ENCODE peak calls at places on chromosomes 3 and 15, in seven cellular contexts. P is non-pigmented ciliary epithelial cell; E is stimulated activated CD4-positive, alpha-beta T cell treated with anti-CD3 and anti-CD28 coated beads, Interleukin-1b, Interleukin-23, amount 100 ng/mL, for 48 hours; N is stimulated activated CD8-positive, alpha-beta memory T cell treated with anti-CD3 and anti-CD28 coated beads, Interleukin-12 subunit alpha, Interleukin-12 subunit beta, amount 100 ng/mL, for 1 hour; Z is neural progenitor cell; R is progenitor cell of endocrine pancreas; D is GM12865. O is an unnamed sample.

GRCh38 chr3:59559721-59560514 is 510.1 kb upstream of the CFAP20DC start:
- DNase-seq in R (no peak), D (no peak), N (no peak), P (peak; percentile 98), E (peak; percentile 49), Z (peak; percentile 25), O (no peak)

GRCh38 chr15:36430721-36431265 is 148.6 kb upstream of the CDIN1 start:
- DNase-seq in Z (no peak), D (no peak), N (no peak), E (no peak), R (no peak), P (no peak), O (no peak)

GRCh38 chr3:46461971-46462910 is 2.5 kb downstream of the LTF start:
- DNase-seq in P (no peak), D (no peak), Z (no peak), N (no peak), R (no peak), E (no peak), O (no peak)

GRCh38 chr3:14563946-14564539 is 23.9 kb upstream of the GRIP2 start:
- DNase-seq in Z (no peak), P (no peak), R (no peak), N (no peak), D (no peak), E (no peak), O (no peak)

GRCh38 chr15:22959451-22960101 is 20.6 kb downstream of the CYFIP1 start:
- DNase-seq in D (no peak), E (no peak), N (no peak), Z (no peak), R (no peak), P (no peak), O (no peak)

GRCh38 chr3:53190659-53191058 is 29.6 kb downstream of the PRKCD start:
- DNase-seq in Z (no peak), D (peak; percentile 87), R (no peak), E (no peak), P (no peak), N (no peak), O (no peak)

GRCh38 chr15:45473068-45473467 is 49.5 kb downstream of the SLC30A4 start:
- DNase-seq in N (no peak), Z (no peak), R (no peak), P (no peak), D (no peak), E (no peak), O (no peak)

GRCh38 chr15:48680841-48681240 is 35.3 kb upstream of the FBN1 start:
- DNase-seq in N (no peak), P (peak; percentile 93), E (no peak), Z (no peak), D (no peak), R (no peak), O (no peak)

GRCh38 chr3:120344349-120344748 is 4.8 kb downstream of the LRRC58 start:
- DNase-seq in N (no peak), P (no peak), Z (no peak), R (no peak), D (peak; percentile 34), E (no peak), O (no peak)